ENCODE peak calls at places on chromosomes 2 and 18, in four cellular contexts. Z is GM20000, A is dermis blood vessel endothelial cell, B is COR-L47. N is an unnamed sample.

GRCh38 chr2:9508934-9509333 is 34.6 kb downstream of the IAH1 start:
- DNase-seq in Z (no peak), A (no peak), B (no peak), N (no peak)

GRCh38 chr2:109280804-109281203 is 151.8 kb downstream of the SH3RF3 start:
- DNase-seq in Z (no peak), A (peak; percentile 50), B (no peak), N (no peak)

GRCh38 chr2:239349448-239350135 is 51.2 kb downstream of the HDAC4 start:
- DNase-seq in Z (no peak), A (no peak), B (no peak), N (no peak)

GRCh38 chr2:169528271-169528701 is 18.8 kb downstream of the KLHL41 start:
- DNase-seq in Z (peak; percentile 53), A (peak; percentile 83), B (peak; percentile 31), N (peak; percentile 30)

GRCh38 chr18:50401334-50401733 is 26.5 kb downstream of the SKA1 start:
- DNase-seq in Z (no peak), A (no peak), B (no peak), N (no peak)

GRCh38 chr18:26185267-26185666 is 41.0 kb upstream of the TAF4B start:
- DNase-seq in Z (no peak), A (peak; percentile 3), B (no peak), N (no peak)

GRCh38 chr18:51391731-51392130 is 194.2 kb upstream of the MEX3C start:
- DNase-seq in Z (no peak), A (no peak), B (no peak), N (no peak)

GRCh38 chr2:188340257-188340656 is 48.6 kb downstream of the GULP1 start:
- DNase-seq in Z (no peak), A (no peak), B (no peak), N (no peak)

GRCh38 chr18:44503854-44504253 is 176.8 kb upstream of the SETBP1 start:
- DNase-seq in Z (no peak), A (no peak), B (no peak), N (no peak)

GRCh38 chr18:14949800-14950415 is 201.9 kb downstream of the ANKRD30B start:
- DNase-seq in Z (no peak), A (no peak), B (no peak), N (no peak)

GRCh38 chr2:176554107-176555048 is 285.1 kb downstream of the MTX2 start:
- DNase-seq in Z (peak; percentile 67), A (peak; percentile 89), B (peak; percentile 77), N (peak; percentile 55)

GRCh38 chr2:125858366-125858765 is 797.6 kb upstream of the GYPC start:
- DNase-seq in Z (no peak), A (no peak), B (no peak), N (no peak)

GRCh38 chr2:64789466-64790320 is 136.0 kb upstream of the SERTAD2 start:
- DNase-seq in Z (no peak), A (no peak), B (no peak), N (no peak)

GRCh38 chr2:113171359-113172075 is 2.3 kb upstream of the PSD4 start:
- DNase-seq in Z (no peak), A (no peak), B (no peak), N (no peak)

GRCh38 chr18:45755936-45756335 is 32.0 kb downstream of the SLC14A1 start:
- DNase-seq in Z (no peak), A (peak; percentile 98), B (peak; percentile 86), N (peak; percentile 44)

GRCh38 chr2:229642371-229642770 is 72.0 kb downstream of the DNER start:
- DNase-seq in Z (no peak), A (no peak), B (no peak), N (no peak)

GRCh38 chr2:31525876-31526275 is 54.9 kb downstream of the SRD5A2 start:
- DNase-seq in Z (no peak), A (no peak), B (no peak), N (no peak)

GRCh38 chr2:135494917-135495316 is 36.1 kb downstream of the ZRANB3 start:
- DNase-seq in Z (no peak), A (no peak), B (no peak), N (no peak)

GRCh38 chr18:75248426-75249191 is 38.0 kb downstream of the TSHZ1 start:
- DNase-seq in Z (no peak), A (no peak), B (peak; percentile 77), N (no peak)

GRCh38 chr2:206211657-206212255 is 52.1 kb downstream of the EEF1B2 start:
- DNase-seq in Z (no peak), A (no peak), B (no peak), N (peak; percentile 69)

GRCh38 chr18:10499230-10499629 is 26.6 kb upstream of the NAPG start:
- DNase-seq in Z (no peak), A (no peak), B (no peak), N (no peak)

GRCh38 chr2:217289153-217289908 is 429.5 kb upstream of the TNP1 start:
- DNase-seq in Z (no peak), A (no peak), B (peak; percentile 71), N (no peak)

GRCh38 chr2:205066081-205066480 is 520.8 kb downstream of the PARD3B start:
- DNase-seq in Z (no peak), A (no peak), B (no peak), N (no peak)

GRCh38 chr2:235218486-235218907 is 266.7 kb downstream of the SH3BP4 start:
- DNase-seq in Z (no peak), A (no peak), B (no peak), N (no peak)

GRCh38 chr2:133044556-133044955 is 374.6 kb upstream of the LYPD1 start:
- DNase-seq in Z (no peak), A (no peak), B (no peak), N (no peak)

GRCh38 chr2:163505281-163505680 is 230.5 kb downstream of the FIGN start:
- DNase-seq in Z (no peak), A (no peak), B (no peak), N (no peak)

GRCh38 chr2:242030226-242030575 is 160.7 kb downstream of the RTP5 start:
- DNase-seq in Z (no peak), A (no peak), B (no peak), N (no peak)

GRCh38 chr2:170369894-170370293 is 191.9 kb downstream of the MYO3B start:
- DNase-seq in Z (no peak), A (peak; percentile 56), B (peak; percentile 23), N (peak; percentile 6)

GRCh38 chr2:197008229-197008628 is 81.7 kb upstream of the PGAP1 start:
- DNase-seq in Z (no peak), A (no peak), B (no peak), N (peak; percentile 6)

GRCh38 chr18:76456823-76457222 is 38.2 kb downstream of the ZNF516 start:
- DNase-seq in Z (no peak), A (no peak), B (no peak), N (no peak)

GRCh38 chr2:3041841-3042600 is 335.6 kb downstream of the EIPR1 start:
- DNase-seq in Z (no peak), A (no peak), B (no peak), N (no peak)

GRCh38 chr2:221779614-221780067 is 207.5 kb upstream of the EPHA4 start:
- DNase-seq in Z (no peak), A (peak; percentile 54), B (no peak), N (no peak)

GRCh38 chr18:69969491-69969890 is 21.8 kb upstream of the CD226 start:
- DNase-seq in Z (no peak), A (no peak), B (no peak), N (no peak)

GRCh38 chr2:164782323-164782722 is 59.3 kb downstream of the COBLL1 start:
- DNase-seq in Z (no peak), A (peak; percentile 32), B (no peak), N (peak; percentile 59)

GRCh38 chr18:22933958-22934423 is 863 bp downstream of the RBBP8 start:
- DNase-seq in Z (no peak), A (no peak), B (no peak), N (no peak)

GRCh38 chr18:12779456-12779855 is 76.6 kb downstream of the PSMG2 start:
- DNase-seq in Z (no peak), A (no peak), B (no peak), N (no peak)

GRCh38 chr18:79749251-79750191 is 48.2 kb upstream of the KCNG2 start:
- DNase-seq in Z (no peak), A (peak; percentile 48), B (peak; percentile 93), N (no peak)

GRCh38 chr2:65431417-65432226 is 777 bp downstream of the SPRED2 start:
- DNase-seq in Z (peak; percentile 82), A (peak; percentile 40), B (peak; percentile 51), N (no peak)

GRCh38 chr2:199459286-199460100 is 1.8 kb upstream of the SATB2 start:
- DNase-seq in Z (peak; percentile 73), A (peak; percentile 96), B (peak; percentile 86), N (peak; percentile 80)

N was measured in fibroblast of the conjunctiva.